ENCODE peak calls at places on chromosomes 2 and 18, in ten cellular contexts. R is ascending aorta; U is tibial nerve; D is activated CD4-positive, alpha-beta T cell treated with anti-CD3 and anti-CD28 coated beads for 48 hours; E is HEK293T; S is cardiac fibroblast; G is fibroblast of gingiva; F is AG09309; V is ecto neural progenitor cell; M is HT-29. P is an unnamed sample.

GRCh38 chr2:169072163-169072925 is 3.0 kb downstream of the DHRS9 start:
- DNase-seq in D (no peak), R (no peak), F (no peak), V (no peak), G (peak), U (no peak), E (no peak), S (no peak), M (no peak), P (no peak)

GRCh38 chr2:12770569-12770968 is 53.8 kb downstream of the TRIB2 start:
- DNase-seq in R (no peak), U (no peak), V (no peak), S (no peak), D (no peak), F (no peak), G (no peak), M (no peak), E (no peak), P (no peak)

GRCh38 chr18:69002233-69002632 is 204.4 kb downstream of the CCDC102B start:
- DNase-seq in U (no peak), S (no peak), E (no peak), V (no peak), M (peak), D (no peak), G (no peak), F (no peak), R (no peak), P (no peak)

GRCh38 chr18:3053081-3053480 is 40.1 kb upstream of the LPIN2 start:
- DNase-seq in R (no peak), U (no peak), M (no peak), E (no peak), D (no peak), G (no peak), S (no peak), F (no peak), V (no peak), P (peak)

GRCh38 chr2:236166157-236166780 is 1.9 kb downstream of the GBX2 start:
- DNase-seq in F (no peak), E (no peak), G (no peak), V (peak), R (no peak), M (no peak), U (no peak), S (no peak), D (peak), P (peak)

GRCh38 chr18:36149514-36150289 is 20.0 kb downstream of the ELP2 start:
- DNase-seq in V (no peak), R (no peak), G (no peak), U (no peak), F (no peak), D (no peak), E (no peak), S (no peak), M (no peak), P (no peak)

GRCh38 chr18:64178860-64179259 is 30.0 kb upstream of the LINC00305 start:
- DNase-seq in F (no peak), D (no peak), U (no peak), S (no peak), M (no peak), R (no peak), V (no peak), G (no peak), E (no peak), P (no peak)

GRCh38 chr18:2846638-2847340 is at the start of gene EMILIN2:
- DNase-seq in M (no peak), G (peak), S (peak), D (peak), F (no peak), V (peak), U (peak), R (peak), E (peak), P (peak)

GRCh38 chr2:217262916-217263315 is 403.1 kb upstream of the TNP1 start:
- DNase-seq in E (no peak), V (no peak), F (no peak), M (no peak), R (no peak), G (no peak), D (no peak), S (no peak), U (no peak), P (no peak)

GRCh38 chr2:184835081-184835728 is 236.9 kb downstream of the ZNF804A start:
- DNase-seq in D (no peak), R (no peak), F (no peak), V (no peak), M (peak), E (no peak), G (no peak), S (no peak), U (no peak), P (no peak)

GRCh38 chr2:85850451-85850850 is 38.3 kb downstream of the ST3GAL5 start:
- DNase-seq in U (no peak), F (no peak), S (no peak), R (no peak), G (no peak), E (no peak), D (no peak), M (no peak), V (no peak), P (no peak)

GRCh38 chr2:172329404-172330059 is 97.9 kb upstream of the ITGA6 start:
- DNase-seq in F (no peak), E (no peak), M (no peak), U (no peak), V (no peak), R (no peak), G (no peak), D (no peak), S (no peak), P (no peak)

GRCh38 chr2:59584958-59585357 is 968.5 kb downstream of the BCL11A start:
- DNase-seq in G (no peak), R (no peak), V (peak), F (no peak), S (no peak), U (no peak), D (peak), E (peak), M (peak), P (peak)